ENCODE peak calls at places on chromosomes 7 and 10, in four cellular contexts. H is PC-3, Q is HCT116, K is fibroblast of lung. O is an unnamed sample. For H3K36me3, the result is how much of the 10 kb centered on the place peaks cover.

GRCh38 chr10:4721994-4722753 is 103.8 kb upstream of the AKR1E2 start:
- DNase-seq in H (peak), Q (no peak), K (peak), O (peak)

GRCh38 chr10:69800109-69800508 is 1.6 kb upstream of the COL13A1 start:
- DNase-seq in H (peak), Q (peak), K (peak), O (peak)

GRCh38 chr7:86978804-86979506 is 80.5 kb downstream of the ELAPOR2 start:
- DNase-seq in H (no peak), Q (no peak), K (no peak), O (no peak)

GRCh38 chr7:66167773-66168367 is 37.3 kb upstream of the TPST1 start:
- DNase-seq in H (peak), Q (no peak), K (peak), O (peak)

GRCh38 chr10:50312464-50313437 is 61.4 kb upstream of the ASAH2 start:
- DNase-seq in H (peak), Q (no peak), K (peak), O (no peak)

GRCh38 chr10:119342017-119342734 is 134.8 kb downstream of the GRK5 start:
- DNase-seq in H (no peak), Q (no peak), K (peak), O (no peak)

GRCh38 chr10:47154762-47155161 is 145.2 kb upstream of the GDF10 start:
- DNase-seq in H (no peak), Q (no peak), K (no peak), O (no peak)

GRCh38 chr10:79264942-79265341 is 82.3 kb upstream of the PPIF start:
- DNase-seq in H (peak), Q (no peak), K (no peak), O (peak)

GRCh38 chr7:142796001-142796500 is 25.3 kb downstream of the PRSS2 start:
- DNase-seq in H (peak), Q (no peak), K (no peak), O (peak)

GRCh38 chr7:151459726-151460473 is 20.0 kb upstream of the CRYGN start:
- DNase-seq in H (peak), Q (peak), K (peak), O (peak)

GRCh38 chr7:95723583-95724180 is 48.7 kb upstream of the DYNC1I1 start:
- DNase-seq in H (peak), Q (peak), K (peak), O (peak)

GRCh38 chr10:47332371-47332770 is 10.1 kb downstream of the GDF2 start:
- DNase-seq in H (no peak), Q (no peak), K (no peak), O (no peak)

GRCh38 chr10:106525871-106526270 is 638.6 kb downstream of the SORCS1 start:
- DNase-seq in H (no peak), Q (no peak), K (no peak), O (no peak)
- H3K36me3 ChIP-seq in H (under half), Q (under half), K (under half), O (under half)

GRCh38 chr7:20224005-20224404 is 6.8 kb upstream of the MACC1 start:
- DNase-seq in H (no peak), Q (no peak), K (no peak), O (no peak)

GRCh38 chr7:20223356-20223755 is 6.2 kb upstream of the MACC1 start:
- DNase-seq in H (no peak), Q (no peak), K (peak), O (no peak)

GRCh38 chr7:20220293-20220755 is 3.1 kb upstream of the MACC1 start:
- DNase-seq in H (no peak), Q (no peak), K (peak), O (no peak)

GRCh38 chr7:20220824-20221547 is 3.8 kb upstream of the MACC1 start:
- DNase-seq in H (peak), Q (no peak), K (peak), O (no peak)

GRCh38 chr7:20222219-20222828 is 5.1 kb upstream of the MACC1 start:
- DNase-seq in H (no peak), Q (no peak), K (no peak), O (no peak)
- H3K4me2 ChIP-seq in H (peak), Q (no peak), K (no peak), O (no peak)

GRCh38 chr7:116491887-116492653 is 7.5 kb upstream of the CAV2 start:
- DNase-seq in H (no peak), Q (no peak), K (no peak), O (no peak)
- H3K36me3 ChIP-seq in H (under half), Q (under half), K (under half), O (under half)

GRCh38 chr10:13046861-13047528 is 45.5 kb upstream of the CCDC3 start:
- DNase-seq in H (no peak), Q (no peak), K (no peak), O (no peak)
- H3K4me2 ChIP-seq in H (no peak), Q (no peak), K (no peak), O (no peak)

GRCh38 chr10:114367041-114367675 is 37.1 kb downstream of the AFAP1L2 start:
- DNase-seq in H (no peak), Q (no peak), K (peak), O (no peak)
- H3K36me3 ChIP-seq in H (under half), Q (under half), K (under half), O (under half)

GRCh38 chr7:100485514-100485913 is 1.8 kb downstream of the NYAP1 start:
- DNase-seq in H (no peak), Q (no peak), K (no peak), O (no peak)
- H3K4me2 ChIP-seq in H (no peak), Q (peak), K (no peak), O (no peak)

GRCh38 chr7:77766801-77767605 is 31.2 kb downstream of the TMEM60 start:
- DNase-seq in H (no peak), Q (no peak), K (no peak), O (no peak)
- H3K36me3 ChIP-seq in H (under half), Q (under half), K (under half), O (under half)

GRCh38 chr10:74514322-74514721 is 312.1 kb upstream of the KAT6B start:
- DNase-seq in H (no peak), Q (no peak), K (peak), O (no peak)

GRCh38 chr10:74523199-74523598 is 303.2 kb upstream of the KAT6B start:
- DNase-seq in H (no peak), Q (no peak), K (no peak), O (no peak)

DNA sequence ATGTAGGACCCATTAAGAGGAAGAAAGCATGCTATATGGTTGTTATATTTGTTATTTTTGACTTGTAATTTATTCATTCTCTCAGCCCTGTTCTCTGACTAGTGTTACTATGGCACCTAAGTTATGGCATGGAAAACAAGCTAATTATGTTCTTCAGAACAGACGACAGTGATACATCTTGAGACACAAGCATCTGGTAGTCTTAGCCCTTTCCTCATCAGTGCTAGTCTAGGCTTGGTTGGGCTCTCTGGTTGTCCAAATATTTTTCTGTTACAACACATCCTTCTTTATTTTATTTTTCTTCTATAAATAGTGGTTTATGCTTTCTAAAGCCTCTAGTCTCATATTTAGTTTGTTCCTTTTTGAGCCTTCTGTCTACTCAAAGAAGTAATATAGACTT is 308.3 kb upstream of the KAT6B start:
- DNase-seq in H (no peak), Q (no peak), K (peak), O (no peak)
- H3K4me2 ChIP-seq in H (no peak), Q (no peak), K (no peak), O (no peak)

O was measured in PC-9.